ENCODE peak calls at places on chromosomes 5 and 9, in seven cellular contexts. O is transverse colon, P is prostate gland, X is stomach, A is colonic mucosa, B is IMR-90, U is left ventricle myocardium inferior. M is an unnamed sample. For H3K4me1, the result is how much of the 10 kb centered on the place peaks cover.

GRCh38 chr9:72480931-72481330 is 40.5 kb upstream of the TMC1 start:
- DNase-seq in O (no peak), P (no peak), X (no peak), A (no peak), B (peak), U (no peak), M (no peak)

GRCh38 chr9:114799441-114799840 is 6.4 kb downstream of the TNFSF15 start:
- DNase-seq in O (no peak), P (no peak), X (no peak), A (peak), B (no peak), U (no peak), M (no peak)

GRCh38 chr9:134371731-134372130 is 45.5 kb downstream of the RXRA start:
- DNase-seq in O (peak), P (peak), X (peak), A (no peak), B (no peak), U (peak), M (peak)

GRCh38 chr9:133910855-133911514 is 81.1 kb downstream of the VAV2 start:
- DNase-seq in O (no peak), P (peak), X (peak), A (peak), B (no peak), U (no peak), M (no peak)

GRCh38 chr5:147576646-147577535 is 67.0 kb upstream of the DPYSL3 start:
- DNase-seq in O (peak), P (peak), X (peak), A (peak), B (peak), U (peak), M (no peak)

GRCh38 chr5:120621339-120621738 is 157.2 kb downstream of the PRR16 start:
- DNase-seq in O (no peak), P (no peak), X (no peak), A (no peak), B (no peak), U (no peak), M (no peak)

GRCh38 chr9:88183798-88184495 is 45.7 kb upstream of the SPATA31C2 start:
- DNase-seq in O (no peak), P (no peak), X (no peak), A (no peak), B (no peak), U (no peak), M (no peak)

GRCh38 chr9:34279431-34279830 is 49.6 kb downstream of the KIF24 start:
- DNase-seq in O (no peak), P (no peak), X (no peak), A (no peak), B (no peak), U (no peak), M (no peak)

GRCh38 chr5:158264264-158264663 is 405.3 kb upstream of the CLINT1 start:
- DNase-seq in O (no peak), P (no peak), X (no peak), A (no peak), B (no peak), U (no peak), M (no peak)

GRCh38 chr9:137045294-137046093 is 483 bp downstream of the NPDC1 start:
- DNase-seq in O (no peak), P (no peak), X (no peak), A (peak), B (peak), U (no peak), M (no peak)

GRCh38 chr9:81132796-81133195 is 556.6 kb downstream of the TLE1 start:
- DNase-seq in O (no peak), P (no peak), X (no peak), A (no peak), B (peak), U (no peak), M (no peak)

GRCh38 chr9:30039712-30040111 is 2344.7 kb upstream of the ACO1 start:
- DNase-seq in O (no peak), P (no peak), X (no peak), A (no peak), B (no peak), U (no peak), M (no peak)

GRCh38 chr5:2569201-2569600 is 182.3 kb downstream of the IRX2 start:
- DNase-seq in O (no peak), P (no peak), X (no peak), A (no peak), B (no peak), U (no peak), M (no peak)

GRCh38 chr9:134384811-134385479 is 58.7 kb downstream of the RXRA start:
- DNase-seq in O (no peak), P (no peak), X (no peak), A (no peak), B (no peak), U (no peak), M (no peak)

GRCh38 chr5:73654171-73654811 is 28.3 kb downstream of the ARHGEF28 start:
- DNase-seq in O (no peak), P (no peak), X (no peak), A (no peak), B (peak), U (no peak), M (no peak)

GRCh38 chr5:80990527-80990926 is 30.4 kb downstream of the RASGRF2 start:
- DNase-seq in O (no peak), P (no peak), X (no peak), A (no peak), B (no peak), U (no peak), M (no peak)

GRCh38 chr9:129355641-129356040 is 177.6 kb upstream of the IER5L start:
- DNase-seq in O (no peak), P (no peak), X (no peak), A (no peak), B (no peak), U (no peak), M (no peak)

GRCh38 chr5:174311531-174312269 is 266.2 kb downstream of the NSG2 start:
- DNase-seq in O (peak), P (peak), X (peak), A (peak), B (peak), U (peak), M (peak)

GRCh38 chr9:110429453-110429852 is 91.8 kb upstream of the TXNDC8 start:
- DNase-seq in O (no peak), P (no peak), X (no peak), A (no peak), B (peak), U (no peak), M (no peak)

GRCh38 chr9:33081128-33081851 is 4.8 kb upstream of the SMU1 start:
- DNase-seq in O (peak), P (peak), X (peak), A (peak), B (peak), U (peak), M (peak)

GRCh38 chr5:176201811-176202210 is 36.4 kb upstream of the SIMC1 start:
- DNase-seq in O (no peak), P (no peak), X (no peak), A (no peak), B (no peak), U (no peak), M (no peak)

GRCh38 chr9:126536131-126536530 is 77.6 kb upstream of the LMX1B start:
- DNase-seq in O (no peak), P (no peak), X (no peak), A (no peak), B (no peak), U (no peak), M (no peak)

GRCh38 chr5:117633093-117633492 is 1058.5 kb upstream of the SEMA6A start:
- DNase-seq in O (no peak), P (no peak), X (no peak), A (no peak), B (no peak), U (no peak), M (no peak)

GRCh38 chr5:115962239-115962564 is at the start of gene LVRN:
- DNase-seq in O (no peak), P (no peak), X (no peak), A (no peak), B (no peak), U (no peak), M (no peak)

GRCh38 chr9:108703414-108703813 is 152.4 kb downstream of the ACTL7B start:
- DNase-seq in O (no peak), P (no peak), X (no peak), A (no peak), B (no peak), U (no peak), M (no peak)

GRCh38 chr9:132163457-132163875 is 1.6 kb downstream of the NTNG2 start:
- DNase-seq in O (no peak), P (no peak), X (no peak), A (no peak), B (peak), U (no peak), M (no peak)

GRCh38 chr5:107557051-107557658 is 113.6 kb downstream of the EFNA5 start:
- DNase-seq in O (no peak), P (peak), X (no peak), A (no peak), B (no peak), U (peak), M (no peak)

GRCh38 chr9:117763314-117763713 is 59.1 kb downstream of the TLR4 start:
- DNase-seq in O (no peak), P (no peak), X (no peak), A (no peak), B (no peak), U (no peak), M (no peak)

GRCh38 chr9:89839427-89839826 is 234.6 kb downstream of the GADD45G start:
- DNase-seq in O (no peak), P (no peak), X (no peak), A (peak), B (no peak), U (no peak), M (no peak)

GRCh38 chr9:79201641-79202040 is 370.1 kb upstream of the TLE4 start:
- DNase-seq in O (no peak), P (no peak), X (no peak), A (no peak), B (no peak), U (no peak), M (no peak)

GRCh38 chr5:51380603-51381207 is 2.5 kb upstream of the ISL1 start:
- DNase-seq in O (no peak), P (no peak), X (peak), A (no peak), B (peak), U (no peak), M (no peak)

DNA sequence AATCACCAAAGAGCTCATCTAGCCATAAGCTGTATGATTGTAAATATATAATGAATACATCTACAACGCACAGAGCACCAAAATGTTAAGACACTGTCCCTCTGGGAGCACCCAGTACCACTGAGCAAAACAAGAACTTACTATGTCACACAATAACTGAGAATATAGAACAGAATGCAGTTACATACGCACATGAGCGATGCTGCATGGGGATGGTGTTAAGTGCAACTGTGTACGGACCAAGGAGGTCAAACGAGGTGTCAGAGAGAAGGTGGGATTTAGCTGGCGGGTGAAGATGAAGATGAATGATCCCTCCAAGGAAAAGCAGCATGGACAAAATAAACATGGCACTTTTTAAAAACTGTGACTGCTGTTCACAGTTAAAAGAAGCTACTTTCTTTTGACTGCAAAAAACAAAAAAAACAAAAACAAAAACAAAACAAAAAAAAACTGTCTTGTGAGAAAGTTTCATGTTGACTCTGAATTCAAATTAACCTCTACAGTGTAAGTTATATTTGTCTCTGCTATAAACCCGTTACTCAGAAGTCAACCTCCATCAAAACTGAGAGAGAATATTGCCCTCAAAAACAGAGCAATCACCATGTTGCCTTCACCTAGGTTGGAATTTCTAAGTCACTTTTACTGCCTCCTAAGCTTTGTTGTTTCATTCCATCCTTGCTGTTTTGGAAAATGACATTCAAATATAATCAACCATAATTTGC is 169.6 kb upstream of the GNA14 start:
- DNase-seq in O (no peak), P (no peak), X (no peak), A (no peak), B (no peak), U (no peak), M (no peak)
- H3K4me1 ChIP-seq in O (under half), P (under half), X (under half), A (under half), B (under half), U (under half), M (under half)

DNA sequence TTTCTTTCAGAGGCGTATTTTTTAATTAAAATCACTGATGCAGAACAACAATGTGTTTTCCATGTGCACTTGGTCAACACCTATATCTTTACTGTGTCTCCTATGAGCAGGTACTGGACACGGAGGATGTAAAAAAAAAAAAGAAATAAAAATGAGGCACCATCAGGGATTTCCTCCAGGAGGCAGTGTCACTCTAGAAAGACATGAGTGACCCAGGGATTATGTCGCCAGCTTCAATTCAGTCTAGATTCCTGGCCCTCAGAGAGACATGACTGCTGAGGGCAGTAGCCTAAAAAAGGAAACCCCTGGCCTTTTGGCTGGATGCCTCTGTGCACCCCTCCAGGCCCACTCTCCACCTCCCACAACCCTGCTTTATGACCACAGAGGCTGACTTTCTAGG is 18.3 kb upstream of the IL33 start:
- DNase-seq in O (no peak), P (no peak), X (no peak), A (peak), B (peak), U (no peak), M (no peak)
- TF ChIP-seq CTCF in O (peak), P (no peak), X (peak), A (peak), B (peak), U (peak), M (peak)

GRCh38 chr5:143662020-143662419 is 149.9 kb upstream of the HMHB1 start:
- DNase-seq in O (no peak), P (no peak), X (no peak), A (no peak), B (peak), U (no peak), M (no peak)
- H3K4me1 ChIP-seq in O (under half), P (under half), X (under half), A (under half), B (under half), U (under half), M (under half)

GRCh38 chr9:95505676-95506437 is 10.9 kb downstream of the PTCH1 start:
- DNase-seq in O (peak), P (peak), X (peak), A (peak), B (peak), U (peak), M (peak)

GRCh38 chr9:95506438-95506691 is 10.4 kb downstream of the PTCH1 start:
- DNase-seq in O (peak), P (no peak), X (no peak), A (peak), B (peak), U (peak), M (no peak)

GRCh38 chr9:95505072-95505471 is 11.7 kb downstream of the PTCH1 start:
- DNase-seq in O (no peak), P (no peak), X (no peak), A (no peak), B (no peak), U (no peak), M (no peak)

GRCh38 chr9:95503369-95503768 is 13.4 kb downstream of the PTCH1 start:
- DNase-seq in O (no peak), P (no peak), X (no peak), A (no peak), B (no peak), U (no peak), M (no peak)

GRCh38 chr9:95504053-95504963 is 12.5 kb downstream of the PTCH1 start:
- DNase-seq in O (peak), P (peak), X (no peak), A (peak), B (peak), U (no peak), M (no peak)
- TF ChIP-seq CTCF in O (no peak), P (no peak), X (no peak), A (no peak), B (no peak), U (no peak), M (no peak)

M was measured in right lobe of liver.